ENCODE peak calls at places on chromosomes 5 and 9, in four cellular contexts. R is sigmoid colon, H is fibroblast of villous mesenchyme, I is neural progenitor cell. B is an unnamed sample.

GRCh38 chr5:56012281-56012963 is 17.7 kb upstream of the IL6ST start:
- DNase-seq in H (peak; percentile 80), I (no peak), R (no peak), B (no peak)

GRCh38 chr9:128104171-128104618 is 23.3 kb downstream of the PTGES2 start:
- DNase-seq in R (no peak), H (no peak), I (no peak), B (no peak)

GRCh38 chr5:143775258-143775657 is 36.7 kb upstream of the HMHB1 start:
- DNase-seq in I (no peak), H (peak; percentile 40), R (no peak), B (no peak)

GRCh38 chr9:132384376-132384775 is 22.3 kb downstream of the TTF1 start:
- DNase-seq in R (no peak), H (no peak), I (no peak), B (no peak)

GRCh38 chr9:36487482-36488321 is 85.0 kb upstream of the MELK start:
- DNase-seq in H (peak; percentile 92), I (peak; percentile 99), R (peak; percentile 95), B (peak; percentile 63)

GRCh38 chr9:91273853-91274552 is 87.7 kb downstream of the AUH start:
- DNase-seq in H (peak; percentile 29), R (no peak), I (no peak), B (peak; percentile 16)

GRCh38 chr5:42672925-42673324 is 83.7 kb upstream of the CCDC152 start:
- DNase-seq in H (no peak), R (no peak), I (no peak), B (no peak)

GRCh38 chr9:130414081-130414731 is 30.6 kb upstream of the ASS1 start:
- DNase-seq in I (no peak), R (no peak), H (no peak), B (no peak)

GRCh38 chr5:59592101-59592500 is 301.4 kb downstream of the PDE4D start:
- DNase-seq in I (no peak), R (no peak), H (peak; percentile 34), B (no peak)

GRCh38 chr5:2614571-2614970 is 136.9 kb downstream of the IRX2 start:
- DNase-seq in R (no peak), I (no peak), H (no peak), B (no peak)

GRCh38 chr5:7589800-7590199 is 193.9 kb downstream of the ADCY2 start:
- DNase-seq in H (no peak), I (no peak), R (no peak), B (no peak)

GRCh38 chr5:159135896-159136531 is 36.3 kb upstream of the EBF1 start:
- DNase-seq in R (no peak), I (no peak), H (peak; percentile 34), B (peak; percentile 51)

GRCh38 chr9:134892221-134892620 is 11.6 kb downstream of the FCN2 start:
- DNase-seq in R (no peak), I (no peak), H (no peak), B (no peak)

GRCh38 chr5:160082589-160082988 is 36.7 kb downstream of the PWWP2A start:
- DNase-seq in H (no peak), I (peak; percentile 67), R (no peak), B (no peak)

GRCh38 chr9:34580358-34580757 is 9.2 kb downstream of the CNTFR start:
- DNase-seq in I (peak; percentile 96), H (no peak), R (no peak), B (no peak)

GRCh38 chr5:27242258-27242626 is 203.9 kb upstream of the CDH9 start:
- DNase-seq in R (no peak), I (no peak), H (peak; percentile 69), B (no peak)

GRCh38 chr5:138053554-138053953 is 20.7 kb upstream of the FAM13B start:
- DNase-seq in R (no peak), H (no peak), I (no peak), B (no peak)

GRCh38 chr5:61123145-61123544 is 39.1 kb downstream of the SMIM15 start:
- DNase-seq in I (no peak), R (no peak), H (no peak), B (no peak)

GRCh38 chr5:2841208-2841607 is 89.7 kb upstream of the IRX2 start:
- DNase-seq in H (no peak), I (no peak), R (no peak), B (no peak)

GRCh38 chr9:76646249-76646648 is 118.0 kb upstream of the PCA3 start:
- DNase-seq in R (no peak), H (no peak), I (no peak), B (no peak)

GRCh38 chr9:100474082-100474949 is 1.4 kb downstream of the TMEFF1 start:
- DNase-seq in H (no peak), R (no peak), I (peak; percentile 85), B (no peak)

GRCh38 chr5:172421020-172421419 is 33.3 kb downstream of the SH3PXD2B start:
- DNase-seq in R (peak; percentile 69), H (no peak), I (no peak), B (no peak)

GRCh38 chr5:14810941-14811573 is 60.5 kb downstream of the ANKH start:
- DNase-seq in H (no peak), I (no peak), R (no peak), B (no peak)

GRCh38 chr5:172749881-172750608 is 20.9 kb downstream of the DUSP1 start:
- DNase-seq in H (peak; percentile 34), I (no peak), R (peak; percentile 84), B (no peak)

GRCh38 chr5:139140631-139141071 is 57.5 kb downstream of the SIL1 start:
- DNase-seq in R (peak; percentile 78), H (peak; percentile 28), I (no peak), B (no peak)

GRCh38 chr5:39584921-39585320 is 160.1 kb upstream of the DAB2 start:
- DNase-seq in H (peak; percentile 30), I (no peak), R (no peak), B (no peak)

GRCh38 chr5:78499485-78499884 is 139.1 kb downstream of the SCAMP1 start:
- DNase-seq in R (no peak), H (no peak), I (no peak), B (no peak)

GRCh38 chr5:121257621-121258020 is 594.1 kb upstream of the FTMT start:
- DNase-seq in R (no peak), I (no peak), H (no peak), B (no peak)

GRCh38 chr5:169978744-169979143 is 1.6 kb downstream of the INSYN2B start:
- DNase-seq in I (no peak), R (no peak), H (no peak), B (no peak)

GRCh38 chr5:119400248-119400647 is 44.4 kb downstream of the TNFAIP8 start:
- DNase-seq in I (no peak), H (peak; percentile 26), R (no peak), B (peak; percentile 86)

GRCh38 chr5:67795781-67796477 is 419.6 kb upstream of the PIK3R1 start:
- DNase-seq in R (no peak), I (no peak), H (peak; percentile 33), B (no peak)

GRCh38 chr5:66742083-66742895 is 146.1 kb downstream of the MAST4 start:
- DNase-seq in H (no peak), I (peak; percentile 45), R (no peak), B (no peak)

GRCh38 chr5:3163626-3164025 is 412.1 kb upstream of the IRX2 start:
- DNase-seq in R (no peak), H (no peak), I (no peak), B (no peak)

GRCh38 chr5:72300590-72301339 is 19.3 kb downstream of the MRPS27 start:
- DNase-seq in I (no peak), R (no peak), H (peak; percentile 16), B (no peak)

GRCh38 chr5:126780165-126780827 is 3.4 kb downstream of the LMNB1 start:
- DNase-seq in H (peak; percentile 81), I (peak; percentile 79), R (no peak), B (no peak)

DNA sequence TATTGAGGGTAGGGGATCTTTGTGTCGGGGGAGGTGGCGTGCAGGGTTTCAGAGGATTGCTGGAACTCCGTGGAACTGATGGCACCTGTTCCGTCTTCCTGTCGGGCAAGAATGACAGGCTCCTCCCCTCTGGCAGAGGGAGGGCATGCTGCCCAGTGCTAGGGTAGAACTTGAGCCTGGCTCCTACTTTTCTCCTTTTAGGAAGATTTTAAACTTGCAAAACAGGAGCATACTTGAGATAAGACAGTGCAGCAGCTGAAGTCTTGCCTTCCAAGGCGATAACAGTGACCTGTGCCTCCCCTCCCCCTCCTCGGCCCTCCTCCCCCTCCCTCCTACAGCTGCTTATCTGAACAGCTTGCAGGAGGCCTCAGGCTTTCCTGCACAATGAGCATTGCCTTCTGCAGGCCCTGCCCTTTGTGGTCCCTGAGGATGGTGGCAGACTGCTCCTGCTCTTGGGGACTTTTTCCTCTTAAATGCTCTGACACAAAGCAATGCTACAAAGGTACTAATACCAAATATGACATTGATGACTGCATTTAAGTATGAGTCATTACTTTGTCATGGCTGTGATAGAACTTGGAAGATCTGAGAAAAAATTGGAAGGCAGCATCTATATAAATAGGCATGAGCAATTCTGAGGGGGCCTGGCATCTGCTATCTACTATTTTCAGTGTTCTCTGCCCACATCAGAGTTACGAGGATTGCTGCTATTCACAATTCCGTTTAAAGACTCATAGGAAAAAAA is 1.9 kb downstream of the GADD45G start:
- DNase-seq in I (peak; percentile 76), R (no peak), H (peak; percentile 81), B (peak; percentile 12)
- H3K4me3 ChIP-seq in I (peak overlapping the region; percentile 48), R (peak overlapping the region; percentile 79), H (peak overlapping the region; percentile 91), B (no peak overlapping the region)

GRCh38 chr5:76030343-76030742 is 52.8 kb upstream of the SV2C start:
- DNase-seq in I (no peak), R (no peak), H (no peak), B (no peak)
- H3K4me3 ChIP-seq in I (no peak overlapping the region), R (no peak overlapping the region), H (no peak overlapping the region), B (no peak overlapping the region)

GRCh38 chr5:33439905-33440481 is 772 bp upstream of the TARS1 start:
- DNase-seq in R (no peak), I (no peak), H (no peak), B (no peak)

GRCh38 chr5:33433303-33434255 is 7.2 kb upstream of the TARS1 start:
- DNase-seq in R (no peak), H (peak; percentile 84), I (no peak), B (no peak)

GRCh38 chr5:33441241-33441844 is 578 bp downstream of the TARS1 start:
- DNase-seq in R (no peak), I (peak; percentile 35), H (no peak), B (no peak)

GRCh38 chr5:33440482-33441240 is at the start of gene TARS1:
- DNase-seq in R (peak; percentile 100), I (peak; percentile 97), H (peak; percentile 100), B (peak; percentile 100)

GRCh38 chr5:33438996-33439395 is 1.8 kb upstream of the TARS1 start:
- DNase-seq in I (no peak), R (no peak), H (no peak), B (no peak)
- H3K4me3 ChIP-seq in I (peak overlapping the region; percentile 79), R (no peak overlapping the region), H (peak overlapping the region; percentile 85), B (peak overlapping the region; percentile 79)

DNA sequence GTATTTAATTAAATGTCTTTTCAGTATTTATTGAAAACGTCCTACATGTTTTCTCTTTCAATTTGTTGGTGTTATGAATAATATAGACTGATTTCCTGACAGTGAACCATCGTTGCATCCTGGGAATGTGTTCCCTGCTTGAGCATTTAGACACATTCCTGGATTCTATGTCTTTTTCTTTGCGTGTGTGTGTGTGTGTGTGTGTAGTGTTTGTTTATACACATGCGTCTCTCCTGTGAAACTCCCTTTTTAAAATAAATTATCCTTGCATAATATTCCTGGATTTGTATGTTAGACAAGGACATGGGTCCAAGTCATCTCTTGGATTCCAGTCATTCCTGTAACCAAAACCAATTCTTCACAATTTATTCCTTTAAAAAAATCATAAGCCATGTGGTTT is 153.4 kb downstream of the HSPA4 start:
- DNase-seq in H (peak; percentile 48), R (no peak), I (no peak), B (no peak)
- H3K4me3 ChIP-seq in H (no peak overlapping the region), R (no peak overlapping the region), I (no peak overlapping the region), B (no peak overlapping the region)